ENCODE peak calls at places on chromosome 21, in seven cellular contexts. One of them, this sample, is unnamed.

GRCh38 chr21:43619856-43620255 is 39.4 kb downstream of the HSF2BP start:
- DNase-seq in central memory CD4-positive, alpha-beta T cell: no peak
- DNase-seq in SHP77: no peak
- DNase-seq in activated gamma-delta T cell treated with Interleukin-2 at 50 U/mL for 16 hours: no peak
- DNase-seq in stimulated activated CD4-positive, alpha-beta T cell treated with anti-CD3 and anti-CD28 coated beads, Interleukin-12 subunit alpha, Interleukin-12 subunit beta, amount 100 ng/mL, for 4 hours: no peak
- DNase-seq in ELR: peak
- DNase-seq in choroid plexus epithelial cell: no peak
- DNase-seq in this sample: no peak

GRCh38 chr21:45413922-45414321 is 9.0 kb downstream of the COL18A1 start:
- DNase-seq in central memory CD4-positive, alpha-beta T cell: no peak
- DNase-seq in SHP77: no peak
- DNase-seq in activated gamma-delta T cell treated with Interleukin-2 at 50 U/mL for 16 hours: no peak
- DNase-seq in stimulated activated CD4-positive, alpha-beta T cell treated with anti-CD3 and anti-CD28 coated beads, Interleukin-12 subunit alpha, Interleukin-12 subunit beta, amount 100 ng/mL, for 4 hours: no peak
- DNase-seq in ELR: no peak
- DNase-seq in choroid plexus epithelial cell: no peak
- DNase-seq in this sample: no peak

GRCh38 chr21:41703857-41704501 is 62.9 kb downstream of the RIPK4 start:
- DNase-seq in central memory CD4-positive, alpha-beta T cell: no peak
- DNase-seq in SHP77: no peak
- DNase-seq in activated gamma-delta T cell treated with Interleukin-2 at 50 U/mL for 16 hours: no peak
- DNase-seq in stimulated activated CD4-positive, alpha-beta T cell treated with anti-CD3 and anti-CD28 coated beads, Interleukin-12 subunit alpha, Interleukin-12 subunit beta, amount 100 ng/mL, for 4 hours: no peak
- DNase-seq in ELR: no peak
- DNase-seq in choroid plexus epithelial cell: no peak
- DNase-seq in this sample: no peak

GRCh38 chr21:41506526-41507520 is 1.1 kb downstream of the TMPRSS2 start:
- DNase-seq in central memory CD4-positive, alpha-beta T cell: no peak
- DNase-seq in SHP77: no peak
- DNase-seq in activated gamma-delta T cell treated with Interleukin-2 at 50 U/mL for 16 hours: no peak
- DNase-seq in stimulated activated CD4-positive, alpha-beta T cell treated with anti-CD3 and anti-CD28 coated beads, Interleukin-12 subunit alpha, Interleukin-12 subunit beta, amount 100 ng/mL, for 4 hours: no peak
- DNase-seq in ELR: no peak
- DNase-seq in choroid plexus epithelial cell: no peak
- DNase-seq in this sample: no peak

GRCh38 chr21:30233636-30234035 is 17.7 kb upstream of the CLDN8 start:
- DNase-seq in central memory CD4-positive, alpha-beta T cell: no peak
- DNase-seq in SHP77: no peak
- DNase-seq in activated gamma-delta T cell treated with Interleukin-2 at 50 U/mL for 16 hours: no peak
- DNase-seq in stimulated activated CD4-positive, alpha-beta T cell treated with anti-CD3 and anti-CD28 coated beads, Interleukin-12 subunit alpha, Interleukin-12 subunit beta, amount 100 ng/mL, for 4 hours: no peak
- DNase-seq in ELR: no peak
- DNase-seq in choroid plexus epithelial cell: no peak
- DNase-seq in this sample: no peak

GRCh38 chr21:30984897-30985296 is 53.4 kb downstream of the KRTAP19-8 start:
- DNase-seq in central memory CD4-positive, alpha-beta T cell: no peak
- DNase-seq in SHP77: peak
- DNase-seq in activated gamma-delta T cell treated with Interleukin-2 at 50 U/mL for 16 hours: no peak
- DNase-seq in stimulated activated CD4-positive, alpha-beta T cell treated with anti-CD3 and anti-CD28 coated beads, Interleukin-12 subunit alpha, Interleukin-12 subunit beta, amount 100 ng/mL, for 4 hours: no peak
- DNase-seq in ELR: no peak
- DNase-seq in choroid plexus epithelial cell: no peak
- DNase-seq in this sample: no peak

GRCh38 chr21:27023186-27023585 is 56.3 kb upstream of the ADAMTS5 start:
- DNase-seq in central memory CD4-positive, alpha-beta T cell: no peak
- DNase-seq in SHP77: no peak
- DNase-seq in activated gamma-delta T cell treated with Interleukin-2 at 50 U/mL for 16 hours: no peak
- DNase-seq in stimulated activated CD4-positive, alpha-beta T cell treated with anti-CD3 and anti-CD28 coated beads, Interleukin-12 subunit alpha, Interleukin-12 subunit beta, amount 100 ng/mL, for 4 hours: no peak
- DNase-seq in ELR: no peak
- DNase-seq in choroid plexus epithelial cell: peak
- DNase-seq in this sample: no peak

GRCh38 chr21:42596657-42597056 is 56.8 kb upstream of the PDE9A start:
- DNase-seq in central memory CD4-positive, alpha-beta T cell: no peak
- DNase-seq in SHP77: no peak
- DNase-seq in activated gamma-delta T cell treated with Interleukin-2 at 50 U/mL for 16 hours: no peak
- DNase-seq in stimulated activated CD4-positive, alpha-beta T cell treated with anti-CD3 and anti-CD28 coated beads, Interleukin-12 subunit alpha, Interleukin-12 subunit beta, amount 100 ng/mL, for 4 hours: no peak
- DNase-seq in ELR: no peak
- DNase-seq in choroid plexus epithelial cell: no peak
- DNase-seq in this sample: no peak

GRCh38 chr21:38323721-38324591 is 67.2 kb downstream of the KCNJ15 start:
- DNase-seq in central memory CD4-positive, alpha-beta T cell: peak
- DNase-seq in SHP77: peak
- DNase-seq in activated gamma-delta T cell treated with Interleukin-2 at 50 U/mL for 16 hours: no peak
- DNase-seq in stimulated activated CD4-positive, alpha-beta T cell treated with anti-CD3 and anti-CD28 coated beads, Interleukin-12 subunit alpha, Interleukin-12 subunit beta, amount 100 ng/mL, for 4 hours: no peak
- DNase-seq in ELR: peak
- DNase-seq in choroid plexus epithelial cell: peak
- DNase-seq in this sample: no peak

GRCh38 chr21:33238146-33238545 is 8.4 kb downstream of the IFNAR2 start:
- DNase-seq in central memory CD4-positive, alpha-beta T cell: no peak
- DNase-seq in SHP77: no peak
- DNase-seq in activated gamma-delta T cell treated with Interleukin-2 at 50 U/mL for 16 hours: no peak
- DNase-seq in stimulated activated CD4-positive, alpha-beta T cell treated with anti-CD3 and anti-CD28 coated beads, Interleukin-12 subunit alpha, Interleukin-12 subunit beta, amount 100 ng/mL, for 4 hours: no peak
- DNase-seq in ELR: peak
- DNase-seq in choroid plexus epithelial cell: no peak
- DNase-seq in this sample: no peak

GRCh38 chr21:33844104-33844889 is 71.3 kb downstream of the ATP5PO start:
- DNase-seq in central memory CD4-positive, alpha-beta T cell: no peak
- DNase-seq in SHP77: no peak
- DNase-seq in activated gamma-delta T cell treated with Interleukin-2 at 50 U/mL for 16 hours: no peak
- DNase-seq in stimulated activated CD4-positive, alpha-beta T cell treated with anti-CD3 and anti-CD28 coated beads, Interleukin-12 subunit alpha, Interleukin-12 subunit beta, amount 100 ng/mL, for 4 hours: no peak
- DNase-seq in ELR: no peak
- DNase-seq in choroid plexus epithelial cell: no peak
- DNase-seq in this sample: no peak

GRCh38 chr21:32929633-32930038 is 96.1 kb upstream of the OLIG2 start:
- DNase-seq in central memory CD4-positive, alpha-beta T cell: no peak
- DNase-seq in SHP77: no peak
- DNase-seq in activated gamma-delta T cell treated with Interleukin-2 at 50 U/mL for 16 hours: no peak
- DNase-seq in stimulated activated CD4-positive, alpha-beta T cell treated with anti-CD3 and anti-CD28 coated beads, Interleukin-12 subunit alpha, Interleukin-12 subunit beta, amount 100 ng/mL, for 4 hours: no peak
- DNase-seq in ELR: no peak
- DNase-seq in choroid plexus epithelial cell: no peak
- DNase-seq in this sample: no peak

GRCh38 chr21:45502600-45502999 is 39.6 kb downstream of the SLC19A1 start:
- DNase-seq in central memory CD4-positive, alpha-beta T cell: no peak
- DNase-seq in SHP77: no peak
- DNase-seq in activated gamma-delta T cell treated with Interleukin-2 at 50 U/mL for 16 hours: no peak
- DNase-seq in stimulated activated CD4-positive, alpha-beta T cell treated with anti-CD3 and anti-CD28 coated beads, Interleukin-12 subunit alpha, Interleukin-12 subunit beta, amount 100 ng/mL, for 4 hours: no peak
- DNase-seq in ELR: no peak
- DNase-seq in choroid plexus epithelial cell: no peak
- DNase-seq in this sample: no peak

GRCh38 chr21:40841524-40842196 is 5.3 kb downstream of the DSCAM start:
- DNase-seq in central memory CD4-positive, alpha-beta T cell: no peak
- DNase-seq in SHP77: no peak
- DNase-seq in activated gamma-delta T cell treated with Interleukin-2 at 50 U/mL for 16 hours: no peak
- DNase-seq in stimulated activated CD4-positive, alpha-beta T cell treated with anti-CD3 and anti-CD28 coated beads, Interleukin-12 subunit alpha, Interleukin-12 subunit beta, amount 100 ng/mL, for 4 hours: no peak
- DNase-seq in ELR: peak
- DNase-seq in choroid plexus epithelial cell: no peak
- DNase-seq in this sample: no peak

GRCh38 chr21:29219165-29219770 is 79.5 kb upstream of the BACH1 start:
- DNase-seq in central memory CD4-positive, alpha-beta T cell: no peak
- DNase-seq in SHP77: no peak
- DNase-seq in activated gamma-delta T cell treated with Interleukin-2 at 50 U/mL for 16 hours: no peak
- DNase-seq in stimulated activated CD4-positive, alpha-beta T cell treated with anti-CD3 and anti-CD28 coated beads, Interleukin-12 subunit alpha, Interleukin-12 subunit beta, amount 100 ng/mL, for 4 hours: no peak
- DNase-seq in ELR: no peak
- DNase-seq in choroid plexus epithelial cell: peak
- DNase-seq in this sample: no peak

GRCh38 chr21:43712268-43712942 is 6.5 kb upstream of the PDXK start:
- DNase-seq in central memory CD4-positive, alpha-beta T cell: no peak
- DNase-seq in SHP77: no peak
- DNase-seq in activated gamma-delta T cell treated with Interleukin-2 at 50 U/mL for 16 hours: no peak
- DNase-seq in stimulated activated CD4-positive, alpha-beta T cell treated with anti-CD3 and anti-CD28 coated beads, Interleukin-12 subunit alpha, Interleukin-12 subunit beta, amount 100 ng/mL, for 4 hours: no peak
- DNase-seq in ELR: peak
- DNase-seq in choroid plexus epithelial cell: peak
- DNase-seq in this sample: no peak

GRCh38 chr21:43021191-43021590 is 46.8 kb downstream of the PKNOX1 start:
- DNase-seq in central memory CD4-positive, alpha-beta T cell: no peak
- DNase-seq in SHP77: no peak
- DNase-seq in activated gamma-delta T cell treated with Interleukin-2 at 50 U/mL for 16 hours: no peak
- DNase-seq in stimulated activated CD4-positive, alpha-beta T cell treated with anti-CD3 and anti-CD28 coated beads, Interleukin-12 subunit alpha, Interleukin-12 subunit beta, amount 100 ng/mL, for 4 hours: no peak
- DNase-seq in ELR: no peak
- DNase-seq in choroid plexus epithelial cell: no peak
- DNase-seq in this sample: no peak

GRCh38 chr21:42233067-42233981 is 14.4 kb downstream of the ABCG1 start:
- DNase-seq in central memory CD4-positive, alpha-beta T cell: peak
- DNase-seq in SHP77: peak
- DNase-seq in activated gamma-delta T cell treated with Interleukin-2 at 50 U/mL for 16 hours: peak
- DNase-seq in stimulated activated CD4-positive, alpha-beta T cell treated with anti-CD3 and anti-CD28 coated beads, Interleukin-12 subunit alpha, Interleukin-12 subunit beta, amount 100 ng/mL, for 4 hours: peak
- DNase-seq in ELR: no peak
- DNase-seq in choroid plexus epithelial cell: peak
- DNase-seq in this sample: peak

GRCh38 chr21:29436650-29437049 is 137.9 kb downstream of the BACH1 start:
- DNase-seq in central memory CD4-positive, alpha-beta T cell: no peak
- DNase-seq in SHP77: no peak
- DNase-seq in activated gamma-delta T cell treated with Interleukin-2 at 50 U/mL for 16 hours: no peak
- DNase-seq in stimulated activated CD4-positive, alpha-beta T cell treated with anti-CD3 and anti-CD28 coated beads, Interleukin-12 subunit alpha, Interleukin-12 subunit beta, amount 100 ng/mL, for 4 hours: no peak
- DNase-seq in ELR: no peak
- DNase-seq in choroid plexus epithelial cell: no peak
- DNase-seq in this sample: no peak

GRCh38 chr21:46108827-46109226 is 10.9 kb downstream of the COL6A2 start:
- DNase-seq in central memory CD4-positive, alpha-beta T cell: no peak
- DNase-seq in SHP77: no peak
- DNase-seq in activated gamma-delta T cell treated with Interleukin-2 at 50 U/mL for 16 hours: peak
- DNase-seq in stimulated activated CD4-positive, alpha-beta T cell treated with anti-CD3 and anti-CD28 coated beads, Interleukin-12 subunit alpha, Interleukin-12 subunit beta, amount 100 ng/mL, for 4 hours: no peak
- DNase-seq in ELR: no peak
- DNase-seq in choroid plexus epithelial cell: no peak
- DNase-seq in this sample: no peak

GRCh38 chr21:33685613-33686197 is 43.4 kb downstream of the ITSN1 start:
- DNase-seq in central memory CD4-positive, alpha-beta T cell: no peak
- DNase-seq in SHP77: no peak
- DNase-seq in activated gamma-delta T cell treated with Interleukin-2 at 50 U/mL for 16 hours: no peak
- DNase-seq in stimulated activated CD4-positive, alpha-beta T cell treated with anti-CD3 and anti-CD28 coated beads, Interleukin-12 subunit alpha, Interleukin-12 subunit beta, amount 100 ng/mL, for 4 hours: no peak
- DNase-seq in ELR: peak
- DNase-seq in choroid plexus epithelial cell: peak
- DNase-seq in this sample: no peak

GRCh38 chr21:46633561-46633960 is 1.9 kb upstream of the PRMT2 start:
- DNase-seq in central memory CD4-positive, alpha-beta T cell: peak
- DNase-seq in SHP77: no peak
- DNase-seq in activated gamma-delta T cell treated with Interleukin-2 at 50 U/mL for 16 hours: no peak
- DNase-seq in stimulated activated CD4-positive, alpha-beta T cell treated with anti-CD3 and anti-CD28 coated beads, Interleukin-12 subunit alpha, Interleukin-12 subunit beta, amount 100 ng/mL, for 4 hours: no peak
- DNase-seq in ELR: no peak
- DNase-seq in choroid plexus epithelial cell: no peak
- DNase-seq in this sample: no peak

GRCh38 chr21:35016517-35017188 is 32.4 kb downstream of the RUNX1 start:
- DNase-seq in central memory CD4-positive, alpha-beta T cell: no peak
- DNase-seq in SHP77: no peak
- DNase-seq in activated gamma-delta T cell treated with Interleukin-2 at 50 U/mL for 16 hours: no peak
- DNase-seq in stimulated activated CD4-positive, alpha-beta T cell treated with anti-CD3 and anti-CD28 coated beads, Interleukin-12 subunit alpha, Interleukin-12 subunit beta, amount 100 ng/mL, for 4 hours: no peak
- DNase-seq in ELR: no peak
- DNase-seq in choroid plexus epithelial cell: no peak
- DNase-seq in this sample: no peak

GRCh38 chr21:41993744-41994143 is 16.4 kb downstream of the ZBTB21 start:
- DNase-seq in central memory CD4-positive, alpha-beta T cell: no peak
- DNase-seq in SHP77: no peak
- DNase-seq in activated gamma-delta T cell treated with Interleukin-2 at 50 U/mL for 16 hours: no peak
- DNase-seq in stimulated activated CD4-positive, alpha-beta T cell treated with anti-CD3 and anti-CD28 coated beads, Interleukin-12 subunit alpha, Interleukin-12 subunit beta, amount 100 ng/mL, for 4 hours: no peak
- DNase-seq in ELR: peak
- DNase-seq in choroid plexus epithelial cell: peak
- DNase-seq in this sample: no peak

GRCh38 chr21:41373253-41373652 is 11.4 kb downstream of the MX2 start:
- DNase-seq in central memory CD4-positive, alpha-beta T cell: no peak
- DNase-seq in SHP77: no peak
- DNase-seq in activated gamma-delta T cell treated with Interleukin-2 at 50 U/mL for 16 hours: no peak
- DNase-seq in stimulated activated CD4-positive, alpha-beta T cell treated with anti-CD3 and anti-CD28 coated beads, Interleukin-12 subunit alpha, Interleukin-12 subunit beta, amount 100 ng/mL, for 4 hours: no peak
- DNase-seq in ELR: no peak
- DNase-seq in choroid plexus epithelial cell: no peak
- DNase-seq in this sample: no peak

GRCh38 chr21:16279658-16280581 is 550.1 kb downstream of the USP25 start:
- DNase-seq in central memory CD4-positive, alpha-beta T cell: no peak
- DNase-seq in SHP77: no peak
- DNase-seq in activated gamma-delta T cell treated with Interleukin-2 at 50 U/mL for 16 hours: no peak
- DNase-seq in stimulated activated CD4-positive, alpha-beta T cell treated with anti-CD3 and anti-CD28 coated beads, Interleukin-12 subunit alpha, Interleukin-12 subunit beta, amount 100 ng/mL, for 4 hours: no peak
- DNase-seq in ELR: peak
- DNase-seq in choroid plexus epithelial cell: peak
- DNase-seq in this sample: no peak

GRCh38 chr21:21085206-21085605 is 87.0 kb downstream of the NCAM2 start:
- DNase-seq in central memory CD4-positive, alpha-beta T cell: no peak
- DNase-seq in SHP77: no peak
- DNase-seq in activated gamma-delta T cell treated with Interleukin-2 at 50 U/mL for 16 hours: no peak
- DNase-seq in stimulated activated CD4-positive, alpha-beta T cell treated with anti-CD3 and anti-CD28 coated beads, Interleukin-12 subunit alpha, Interleukin-12 subunit beta, amount 100 ng/mL, for 4 hours: no peak
- DNase-seq in ELR: no peak
- DNase-seq in choroid plexus epithelial cell: no peak
- DNase-seq in this sample: no peak

GRCh38 chr21:40534886-40535285 is 312.1 kb downstream of the DSCAM start:
- DNase-seq in central memory CD4-positive, alpha-beta T cell: no peak
- DNase-seq in SHP77: no peak
- DNase-seq in activated gamma-delta T cell treated with Interleukin-2 at 50 U/mL for 16 hours: no peak
- DNase-seq in stimulated activated CD4-positive, alpha-beta T cell treated with anti-CD3 and anti-CD28 coated beads, Interleukin-12 subunit alpha, Interleukin-12 subunit beta, amount 100 ng/mL, for 4 hours: no peak
- DNase-seq in ELR: no peak
- DNase-seq in choroid plexus epithelial cell: no peak
- DNase-seq in this sample: no peak

GRCh38 chr21:45074048-45074817 is at the start of gene ADARB1:
- DNase-seq in central memory CD4-positive, alpha-beta T cell: peak
- DNase-seq in SHP77: peak
- DNase-seq in activated gamma-delta T cell treated with Interleukin-2 at 50 U/mL for 16 hours: peak
- DNase-seq in stimulated activated CD4-positive, alpha-beta T cell treated with anti-CD3 and anti-CD28 coated beads, Interleukin-12 subunit alpha, Interleukin-12 subunit beta, amount 100 ng/mL, for 4 hours: peak
- DNase-seq in ELR: peak
- DNase-seq in choroid plexus epithelial cell: peak
- DNase-seq in this sample: peak

GRCh38 chr21:41767606-41768370 is 936 bp upstream of the RIPK4 start:
- DNase-seq in central memory CD4-positive, alpha-beta T cell: no peak
- DNase-seq in SHP77: no peak
- DNase-seq in activated gamma-delta T cell treated with Interleukin-2 at 50 U/mL for 16 hours: no peak
- DNase-seq in stimulated activated CD4-positive, alpha-beta T cell treated with anti-CD3 and anti-CD28 coated beads, Interleukin-12 subunit alpha, Interleukin-12 subunit beta, amount 100 ng/mL, for 4 hours: no peak
- DNase-seq in ELR: peak
- DNase-seq in choroid plexus epithelial cell: no peak
- DNase-seq in this sample: no peak

GRCh38 chr21:45458281-45459170 is 53.6 kb downstream of the COL18A1 start:
- DNase-seq in central memory CD4-positive, alpha-beta T cell: no peak
- DNase-seq in SHP77: no peak
- DNase-seq in activated gamma-delta T cell treated with Interleukin-2 at 50 U/mL for 16 hours: no peak
- DNase-seq in stimulated activated CD4-positive, alpha-beta T cell treated with anti-CD3 and anti-CD28 coated beads, Interleukin-12 subunit alpha, Interleukin-12 subunit beta, amount 100 ng/mL, for 4 hours: no peak
- DNase-seq in ELR: no peak
- DNase-seq in choroid plexus epithelial cell: no peak
- DNase-seq in this sample: no peak

GRCh38 chr21:23936224-23936623 is 1671.1 kb downstream of the MRPL39 start:
- DNase-seq in central memory CD4-positive, alpha-beta T cell: no peak
- DNase-seq in SHP77: no peak
- DNase-seq in activated gamma-delta T cell treated with Interleukin-2 at 50 U/mL for 16 hours: no peak
- DNase-seq in stimulated activated CD4-positive, alpha-beta T cell treated with anti-CD3 and anti-CD28 coated beads, Interleukin-12 subunit alpha, Interleukin-12 subunit beta, amount 100 ng/mL, for 4 hours: no peak
- DNase-seq in ELR: no peak
- DNase-seq in choroid plexus epithelial cell: peak
- DNase-seq in this sample: no peak

GRCh38 chr21:14923468-14923867 is 141.3 kb downstream of the NRIP1 start:
- DNase-seq in central memory CD4-positive, alpha-beta T cell: no peak
- DNase-seq in SHP77: no peak
- DNase-seq in activated gamma-delta T cell treated with Interleukin-2 at 50 U/mL for 16 hours: no peak
- DNase-seq in stimulated activated CD4-positive, alpha-beta T cell treated with anti-CD3 and anti-CD28 coated beads, Interleukin-12 subunit alpha, Interleukin-12 subunit beta, amount 100 ng/mL, for 4 hours: no peak
- DNase-seq in ELR: peak
- DNase-seq in choroid plexus epithelial cell: peak
- DNase-seq in this sample: no peak

GRCh38 chr21:37153935-37154350 is 80.9 kb downstream of the TTC3 start:
- DNase-seq in central memory CD4-positive, alpha-beta T cell: no peak
- DNase-seq in SHP77: no peak
- DNase-seq in activated gamma-delta T cell treated with Interleukin-2 at 50 U/mL for 16 hours: no peak
- DNase-seq in stimulated activated CD4-positive, alpha-beta T cell treated with anti-CD3 and anti-CD28 coated beads, Interleukin-12 subunit alpha, Interleukin-12 subunit beta, amount 100 ng/mL, for 4 hours: no peak
- DNase-seq in ELR: no peak
- DNase-seq in choroid plexus epithelial cell: peak
- DNase-seq in this sample: no peak

GRCh38 chr21:45982758-45983731 is 1.5 kb downstream of the COL6A1 start:
- DNase-seq in central memory CD4-positive, alpha-beta T cell: no peak
- DNase-seq in SHP77: no peak
- DNase-seq in activated gamma-delta T cell treated with Interleukin-2 at 50 U/mL for 16 hours: peak
- DNase-seq in stimulated activated CD4-positive, alpha-beta T cell treated with anti-CD3 and anti-CD28 coated beads, Interleukin-12 subunit alpha, Interleukin-12 subunit beta, amount 100 ng/mL, for 4 hours: no peak
- DNase-seq in ELR: peak
- DNase-seq in choroid plexus epithelial cell: no peak
- DNase-seq in this sample: no peak

GRCh38 chr21:35202431-35202830 is 153.3 kb upstream of the RUNX1 start:
- DNase-seq in central memory CD4-positive, alpha-beta T cell: no peak
- DNase-seq in SHP77: no peak
- DNase-seq in activated gamma-delta T cell treated with Interleukin-2 at 50 U/mL for 16 hours: no peak
- DNase-seq in stimulated activated CD4-positive, alpha-beta T cell treated with anti-CD3 and anti-CD28 coated beads, Interleukin-12 subunit alpha, Interleukin-12 subunit beta, amount 100 ng/mL, for 4 hours: no peak
- DNase-seq in ELR: peak
- DNase-seq in choroid plexus epithelial cell: peak
- DNase-seq in this sample: no peak